ENCODE peak calls at places on chromosomes 16 and 17, in four cellular contexts. One of them, this sample, is unnamed.

GRCh38 chr16:80852261-80852872 is 48.0 kb upstream of the CDYL2 start:
- DNase-seq in astrocyte: peak
- DNase-seq in AG10803: peak
- DNase-seq in AG04449: no peak
- DNase-seq in this sample: no peak

GRCh38 chr16:56701534-56701933 is 19.3 kb downstream of the MT1X start:
- DNase-seq in AG10803: no peak
- DNase-seq in AG04449: no peak
- DNase-seq in astrocyte: no peak
- DNase-seq in this sample: no peak

GRCh38 chr16:66267287-66268137 is 99.0 kb upstream of the CDH5 start:
- DNase-seq in astrocyte: no peak
- DNase-seq in AG10803: no peak
- DNase-seq in AG04449: no peak
- DNase-seq in this sample: no peak

GRCh38 chr17:78129385-78130079 is 977 bp upstream of the TMC6 start:
- DNase-seq in AG10803: no peak
- DNase-seq in AG04449: no peak
- DNase-seq in astrocyte: no peak
- DNase-seq in this sample: no peak

GRCh38 chr16:26240807-26241206 is 549.0 kb downstream of the HS3ST4 start:
- DNase-seq in AG10803: no peak
- DNase-seq in AG04449: no peak
- DNase-seq in astrocyte: no peak
- DNase-seq in this sample: no peak

GRCh38 chr17:17685775-17686291 is 4.6 kb downstream of the RAI1 start:
- DNase-seq in astrocyte: peak
- DNase-seq in AG04449: no peak
- DNase-seq in AG10803: peak
- DNase-seq in this sample: no peak

GRCh38 chr16:70454221-70455034 is at the start of gene FCSK:
- DNase-seq in AG04449: no peak
- DNase-seq in astrocyte: peak
- DNase-seq in AG10803: peak
- DNase-seq in this sample: no peak

GRCh38 chr17:58468944-58469343 is 19.3 kb downstream of the HSF5 start:
- DNase-seq in astrocyte: no peak
- DNase-seq in AG10803: no peak
- DNase-seq in AG04449: no peak
- DNase-seq in this sample: no peak

GRCh38 chr17:62935481-62935880 is 30.6 kb upstream of the TANC2 start:
- DNase-seq in AG10803: no peak
- DNase-seq in AG04449: no peak
- DNase-seq in astrocyte: no peak
- DNase-seq in this sample: no peak

GRCh38 chr16:86306811-86307517 is 203.4 kb upstream of the FOXF1 start:
- DNase-seq in AG04449: peak
- DNase-seq in AG10803: peak
- DNase-seq in astrocyte: peak
- DNase-seq in this sample: no peak

GRCh38 chr16:75288596-75289120 is 37.2 kb upstream of the BCAR1 start:
- DNase-seq in AG10803: no peak
- DNase-seq in astrocyte: no peak
- DNase-seq in AG04449: no peak
- DNase-seq in this sample: no peak

DNA sequence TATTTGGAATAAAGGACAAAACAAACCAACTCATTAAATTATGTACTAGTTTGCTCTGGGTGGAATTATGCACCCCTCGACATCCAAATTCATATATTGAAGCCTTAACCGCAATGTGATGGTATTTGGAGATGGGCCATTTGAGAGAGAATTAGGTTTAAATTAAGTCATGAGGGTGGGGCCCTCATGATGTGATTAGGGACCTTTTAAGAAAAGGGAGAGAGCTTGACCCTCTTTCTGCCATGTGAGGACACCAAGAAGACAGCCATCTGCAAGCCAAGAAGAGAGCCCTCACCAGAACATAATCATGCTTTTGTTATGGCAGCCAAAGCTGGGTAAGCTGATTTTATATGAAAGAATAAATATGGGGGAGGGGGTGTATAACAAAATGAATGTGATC is 2.0 kb downstream of the C16orf87 start:
- DNase-seq in AG10803: no peak
- DNase-seq in AG04449: no peak
- DNase-seq in astrocyte: no peak
- DNase-seq in this sample: no peak
- H3K4me3 ChIP-seq in AG10803: no peak
- H3K4me3 ChIP-seq in AG04449: no peak
- H3K4me3 ChIP-seq in astrocyte: peak
- H3K4me3 ChIP-seq in this sample: peak

GRCh38 chr17:970388-970768 is 9.2 kb downstream of the NXN start:
- DNase-seq in AG10803: no peak
- DNase-seq in astrocyte: no peak
- DNase-seq in AG04449: no peak
- DNase-seq in this sample: no peak
- H3K4me3 ChIP-seq in AG10803: no peak
- H3K4me3 ChIP-seq in astrocyte: no peak
- H3K4me3 ChIP-seq in AG04449: peak
- H3K4me3 ChIP-seq in this sample: no peak

GRCh38 chr17:50559674-50560184 is 786 bp upstream of the CACNA1G start:
- DNase-seq in AG04449: no peak
- DNase-seq in AG10803: peak
- DNase-seq in astrocyte: peak
- DNase-seq in this sample: peak
- H3K4me3 ChIP-seq in AG04449: peak
- H3K4me3 ChIP-seq in AG10803: peak
- H3K4me3 ChIP-seq in astrocyte: peak
- H3K4me3 ChIP-seq in this sample: peak

GRCh38 chr17:61408151-61409041 is 8.8 kb downstream of the TBX2 start:
- DNase-seq in astrocyte: no peak
- DNase-seq in AG04449: no peak
- DNase-seq in AG10803: no peak
- DNase-seq in this sample: no peak

GRCh38 chr17:61410100-61410551 is 10.5 kb downstream of the TBX2 start:
- DNase-seq in AG10803: no peak
- DNase-seq in AG04449: no peak
- DNase-seq in astrocyte: no peak
- DNase-seq in this sample: no peak

GRCh38 chr17:61411114-61411943 is 11.7 kb downstream of the TBX2 start:
- DNase-seq in astrocyte: peak
- DNase-seq in AG10803: peak
- DNase-seq in AG04449: no peak
- DNase-seq in this sample: no peak

GRCh38 chr17:61410555-61411089 is 11.0 kb downstream of the TBX2 start:
- DNase-seq in AG10803: peak
- DNase-seq in AG04449: no peak
- DNase-seq in astrocyte: peak
- DNase-seq in this sample: no peak

DNA sequence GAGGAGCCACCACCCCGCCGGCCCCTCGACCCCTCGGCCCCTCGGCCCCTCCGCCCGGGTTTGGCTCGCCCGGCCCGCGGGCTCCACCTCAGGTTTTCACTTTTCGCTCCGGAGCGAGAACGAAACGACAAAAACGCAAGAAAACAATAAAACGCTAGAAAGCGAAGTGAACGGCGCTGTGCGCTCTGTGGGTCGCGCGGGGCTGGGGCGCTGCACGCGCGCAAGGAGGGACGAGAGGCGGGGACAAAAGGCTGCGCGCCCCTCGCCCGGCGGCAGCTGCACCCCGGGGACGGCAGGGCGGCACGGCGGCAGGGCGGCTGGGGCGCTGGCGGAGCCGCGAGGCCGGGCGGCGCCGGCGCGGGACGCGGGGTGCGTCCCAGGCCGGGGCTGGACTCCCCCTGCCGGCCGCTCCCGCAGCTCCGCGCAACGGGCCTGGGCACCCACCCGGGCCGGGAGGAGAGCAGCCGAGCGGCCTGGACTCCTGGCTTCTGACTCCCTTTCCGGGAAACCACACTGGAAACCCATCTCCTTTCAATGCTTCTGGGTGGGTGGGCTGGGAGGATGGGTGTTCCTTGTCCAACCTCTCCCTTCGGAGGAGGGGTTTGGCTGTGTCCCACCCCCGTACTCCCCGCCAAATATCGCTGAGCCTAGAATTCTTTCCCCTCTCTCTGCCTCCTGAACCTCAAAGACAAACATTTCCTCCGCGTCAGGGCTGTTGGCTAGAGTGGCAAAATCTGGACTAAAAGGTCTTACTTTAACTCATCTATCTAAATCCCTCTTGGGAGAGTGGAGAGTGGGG is 9.9 kb downstream of the TBX2 start:
- DNase-seq in astrocyte: peak
- DNase-seq in AG04449: no peak
- DNase-seq in AG10803: peak
- DNase-seq in this sample: no peak
- H3K4me3 ChIP-seq in astrocyte: peak
- H3K4me3 ChIP-seq in AG04449: peak
- H3K4me3 ChIP-seq in AG10803: peak
- H3K4me3 ChIP-seq in this sample: peak

DNA sequence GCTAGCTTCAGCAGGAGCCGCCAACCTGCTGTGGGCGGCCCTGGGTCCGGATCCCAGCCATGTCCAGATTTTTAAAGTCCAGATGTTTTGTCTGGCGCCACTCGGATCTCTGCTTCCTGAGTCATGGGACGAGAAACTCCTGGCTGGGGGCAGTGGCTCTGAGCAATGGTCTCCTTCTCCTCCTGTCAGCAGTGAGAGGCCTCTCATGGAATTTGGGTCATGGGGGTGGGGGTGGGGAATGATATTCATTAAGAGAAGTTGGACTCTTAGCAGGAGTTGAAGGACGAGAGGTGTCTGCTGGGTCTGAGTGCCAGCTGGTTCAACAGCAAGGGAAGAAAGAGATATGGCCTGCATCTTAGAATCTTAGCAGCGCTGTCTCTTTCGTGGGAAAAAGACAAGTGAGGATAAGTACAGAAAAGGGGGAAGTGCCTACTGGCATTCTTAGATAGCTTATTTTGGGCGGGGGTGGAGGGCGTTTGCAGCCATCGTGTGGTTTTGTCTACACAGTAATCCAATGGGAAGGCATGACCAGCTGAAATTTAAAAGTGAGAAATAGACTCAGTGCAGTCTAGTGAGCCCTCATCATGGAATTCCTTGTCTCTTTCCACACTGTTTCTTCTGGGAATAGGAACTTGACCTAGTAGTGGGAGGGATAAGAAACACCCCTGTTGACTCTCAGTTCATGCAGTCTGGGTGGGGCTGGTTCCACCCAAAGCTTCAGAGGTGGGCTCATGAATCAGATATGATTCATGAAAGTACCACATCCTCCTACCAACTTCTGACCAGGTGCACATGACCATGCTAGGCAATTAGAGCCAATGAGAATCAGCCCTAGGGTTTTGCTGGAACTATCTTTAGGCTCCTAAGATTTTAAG is 80.5 kb downstream of the MYH13 start:
- DNase-seq in AG10803: peak
- DNase-seq in AG04449: no peak
- DNase-seq in astrocyte: no peak
- DNase-seq in this sample: no peak
- H3K4me3 ChIP-seq in AG10803: no peak
- H3K4me3 ChIP-seq in AG04449: no peak
- H3K4me3 ChIP-seq in astrocyte: no peak
- H3K4me3 ChIP-seq in this sample: peak

DNA sequence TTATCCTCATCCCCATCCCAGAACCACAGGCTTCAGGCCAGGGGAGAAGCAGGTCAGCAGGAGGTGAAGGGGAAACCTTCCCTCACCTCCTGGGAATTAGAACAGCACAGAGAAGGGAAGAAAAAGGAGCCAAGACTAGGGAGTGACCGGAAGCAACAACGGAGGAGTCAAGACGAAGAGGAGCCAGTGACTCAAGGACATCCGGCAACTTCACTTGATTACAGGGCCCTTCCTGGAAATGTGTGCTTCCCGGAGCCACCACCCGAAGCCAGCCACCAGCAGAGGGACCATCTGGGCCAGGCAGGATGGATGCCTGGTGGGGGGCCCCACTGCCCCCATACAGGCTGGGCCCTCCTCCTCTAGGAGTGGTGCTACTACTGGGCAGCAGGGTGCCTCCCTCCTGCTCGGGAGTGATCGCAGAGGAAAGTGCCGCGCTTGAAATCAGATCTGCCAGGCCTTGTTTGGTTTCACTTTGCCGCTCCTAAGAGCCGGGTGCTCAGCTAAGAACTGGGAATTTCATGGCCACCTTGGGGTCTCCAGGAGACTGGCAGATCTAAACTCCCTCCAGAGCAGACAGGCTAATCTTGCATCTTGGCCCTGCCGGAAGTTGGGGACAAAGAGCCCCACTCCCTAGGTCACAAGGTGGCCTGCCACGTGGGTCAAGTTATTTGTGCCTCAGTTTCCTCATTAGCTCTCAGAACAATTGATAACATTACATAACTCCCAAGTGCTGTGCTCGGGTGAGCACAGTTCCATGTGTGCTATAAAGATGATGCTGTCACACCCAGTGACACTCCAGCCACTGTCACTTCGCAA is 6.6 kb downstream of the CDC42EP4 start:
- DNase-seq in AG04449: no peak
- DNase-seq in AG10803: peak
- DNase-seq in astrocyte: peak
- DNase-seq in this sample: no peak
- H3K4me3 ChIP-seq in AG04449: peak
- H3K4me3 ChIP-seq in AG10803: peak
- H3K4me3 ChIP-seq in astrocyte: peak
- H3K4me3 ChIP-seq in this sample: peak

GRCh38 chr17:35312790-35313711 is 60.4 kb downstream of the SLFN11 start:
- DNase-seq in astrocyte: peak
- DNase-seq in AG04449: peak
- DNase-seq in AG10803: peak
- DNase-seq in this sample: peak
- H3K4me3 ChIP-seq in astrocyte: no peak
- H3K4me3 ChIP-seq in AG04449: peak
- H3K4me3 ChIP-seq in AG10803: peak
- H3K4me3 ChIP-seq in this sample: peak

GRCh38 chr17:50602514-50603235 is 32.0 kb upstream of the ABCC3 start:
- DNase-seq in AG04449: no peak
- DNase-seq in AG10803: no peak
- DNase-seq in astrocyte: no peak
- DNase-seq in this sample: no peak

GRCh38 chr17:50603340-50603739 is 31.3 kb upstream of the ABCC3 start:
- DNase-seq in AG10803: no peak
- DNase-seq in astrocyte: no peak
- DNase-seq in AG04449: no peak
- DNase-seq in this sample: no peak

GRCh38 chr17:50601789-50602375 is 32.8 kb upstream of the ABCC3 start:
- DNase-seq in astrocyte: no peak
- DNase-seq in AG10803: no peak
- DNase-seq in AG04449: no peak
- DNase-seq in this sample: no peak

GRCh38 chr17:50605434-50605833 is 29.2 kb upstream of the ABCC3 start:
- DNase-seq in astrocyte: peak
- DNase-seq in AG04449: no peak
- DNase-seq in AG10803: no peak
- DNase-seq in this sample: no peak

DNA sequence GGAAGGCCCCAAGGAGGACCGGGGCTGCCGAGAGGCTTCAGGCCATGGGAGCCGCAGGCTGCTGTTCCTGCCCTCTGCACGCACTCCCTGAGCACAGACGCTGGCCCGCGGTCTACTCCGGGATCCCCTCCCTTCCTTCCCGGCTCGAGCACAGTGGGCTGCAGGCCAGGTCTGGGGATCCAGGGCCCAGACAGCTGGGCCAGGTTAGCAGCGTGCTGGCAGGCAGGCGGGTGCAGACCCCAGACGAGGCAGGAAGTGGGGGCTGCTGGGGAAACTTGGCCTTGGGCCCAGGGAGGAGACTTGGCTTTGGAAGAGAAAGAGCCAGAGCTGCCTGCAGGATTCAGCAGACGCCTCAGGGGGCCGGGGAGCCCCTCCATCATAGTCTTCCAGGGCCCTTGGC is 30.2 kb upstream of the ABCC3 start:
- DNase-seq in AG10803: peak
- DNase-seq in AG04449: no peak
- DNase-seq in astrocyte: peak
- DNase-seq in this sample: peak
- H3K4me3 ChIP-seq in AG10803: no peak
- H3K4me3 ChIP-seq in AG04449: no peak
- H3K4me3 ChIP-seq in astrocyte: no peak
- H3K4me3 ChIP-seq in this sample: peak